ENCODE peak calls at places on chromosome 11, in four cellular contexts. E is natural killer cell, N is EL, W is pancreas. F is an unnamed sample.

GRCh38 chr11:45665206-45665932 is at the start of gene CHST1:
- DNase-seq in E (no peak), N (peak), W (peak), F (peak)

GRCh38 chr11:119114351-119114750 is 7.0 kb upstream of the HINFP start:
- DNase-seq in E (no peak), N (no peak), W (no peak), F (no peak)

GRCh38 chr11:122189259-122189658 is 73.2 kb upstream of the BLID start:
- DNase-seq in E (no peak), N (peak), W (no peak), F (peak)

GRCh38 chr11:131749100-131749499 is 378.7 kb downstream of the NTM start:
- DNase-seq in E (no peak), N (peak), W (no peak), F (peak)

GRCh38 chr11:57379732-57380131 is 1.2 kb downstream of the PRG3 start:
- DNase-seq in E (no peak), N (no peak), W (no peak), F (peak)

GRCh38 chr11:118086913-118087768 is at the start of gene SMIM35:
- DNase-seq in E (no peak), N (no peak), W (no peak), F (no peak)

GRCh38 chr11:65185869-65186341 is 4.2 kb downstream of the CAPN1 start:
- DNase-seq in E (no peak), N (no peak), W (no peak), F (no peak)

GRCh38 chr11:11000546-11001283 is 142.9 kb upstream of the ZBED5 start:
- DNase-seq in E (no peak), N (no peak), W (no peak), F (no peak)

GRCh38 chr11:34953955-34954354 is 37.5 kb downstream of the PDHX start:
- DNase-seq in E (no peak), N (no peak), W (no peak), F (no peak)

GRCh38 chr11:95659088-95659487 is 130.5 kb downstream of the FAM76B start:
- DNase-seq in E (no peak), N (no peak), W (no peak), F (no peak)

GRCh38 chr11:86440843-86441242 is 66.2 kb downstream of the CCDC81 start:
- DNase-seq in E (no peak), N (no peak), W (no peak), F (no peak)

GRCh38 chr11:97684486-97685439 is 1295.0 kb downstream of the JRKL start:
- DNase-seq in E (no peak), N (no peak), W (no peak), F (no peak)

GRCh38 chr11:12008790-12009616 is 577 bp upstream of the DKK3 start:
- DNase-seq in E (no peak), N (peak), W (no peak), F (peak)

GRCh38 chr11:62574363-62575057 is 819 bp upstream of the EEF1G start:
- DNase-seq in E (no peak), N (peak), W (peak), F (peak)

F was measured in endothelial cell of umbilical vein.